ENCODE peak calls at places on chromosomes 11 and 22, in ten cellular contexts. H is dermis blood vessel endothelial cell, J is activated T-cell treated with anti-CD3 and anti-CD28 coated beads for 1 hour, W is kidney glomerular epithelial cell, E is astrocyte of the spinal cord, M is fibroblast of villous mesenchyme, K is NCI-H146, L is EL, X is foreskin keratinocyte, B is lower leg skin. C is an unnamed sample.

GRCh38 chr22:45225732-45226560 is 14.7 kb downstream of the KIAA0930 start:
- DNase-seq in E (no peak), M (peak), H (no peak), X (no peak), W (no peak), B (peak), L (no peak), K (no peak), J (no peak), C (peak)

GRCh38 chr11:112247198-112247597 is 13.5 kb downstream of the PLET1 start:
- DNase-seq in W (no peak), K (no peak), M (no peak), J (no peak), E (peak), B (no peak), H (no peak), X (no peak), L (no peak), C (peak)

GRCh38 chr22:40674274-40674673 is 5.0 kb upstream of the MCHR1 start:
- DNase-seq in M (no peak), K (no peak), B (no peak), E (no peak), W (no peak), L (no peak), J (no peak), H (no peak), X (no peak), C (no peak)

GRCh38 chr11:24437123-24437522 is 59.7 kb upstream of the LUZP2 start:
- DNase-seq in J (no peak), W (no peak), X (no peak), L (no peak), H (no peak), E (no peak), M (no peak), K (no peak), B (no peak), C (no peak)

GRCh38 chr22:36081023-36081431 is 52.4 kb upstream of the RBFOX2 start:
- DNase-seq in L (peak), X (no peak), J (no peak), B (peak), W (peak), M (peak), K (no peak), E (peak), H (no peak), C (peak)

GRCh38 chr11:13336246-13336873 is 58.8 kb downstream of the BMAL1 start:
- DNase-seq in X (no peak), W (peak), H (no peak), B (no peak), J (no peak), M (no peak), K (no peak), E (peak), L (no peak), C (no peak)

GRCh38 chr11:126408496-126408895 is 53.0 kb downstream of the ST3GAL4 start:
- DNase-seq in K (no peak), M (no peak), B (no peak), J (no peak), L (no peak), X (no peak), W (no peak), E (no peak), H (no peak), C (no peak)

GRCh38 chr11:44128729-44129128 is 33.3 kb downstream of the EXT2 start:
- DNase-seq in E (no peak), L (no peak), X (no peak), K (no peak), J (no peak), B (no peak), M (no peak), H (no peak), W (no peak), C (no peak)

GRCh38 chr11:132576706-132577105 is 955.6 kb downstream of the OPCML start:
- DNase-seq in M (peak), K (no peak), J (no peak), B (no peak), W (peak), H (no peak), E (peak), X (no peak), L (peak), C (peak)

GRCh38 chr11:66581261-66581660 is 11.6 kb downstream of the CCDC87 start:
- DNase-seq in L (no peak), K (no peak), M (no peak), H (no peak), W (no peak), B (no peak), J (no peak), X (no peak), E (no peak), C (no peak)

GRCh38 chr11:61917357-61918109 is at the start of gene RAB3IL1:
- DNase-seq in B (peak), X (no peak), E (no peak), K (peak), H (peak), J (no peak), L (peak), M (peak), W (no peak), C (no peak)

GRCh38 chr11:73961321-73961720 is 10.5 kb downstream of the DNAJB13 start:
- DNase-seq in E (no peak), K (no peak), H (no peak), X (no peak), L (peak), W (peak), J (no peak), M (no peak), B (no peak), C (peak)

GRCh38 chr11:2797741-2798361 is 87.7 kb downstream of the CDKN1C start:
- DNase-seq in X (no peak), W (no peak), H (no peak), E (no peak), L (no peak), M (no peak), B (no peak), K (no peak), J (no peak), C (no peak)

GRCh38 chr11:102171101-102171500 is 60.9 kb downstream of the YAP1 start:
- DNase-seq in L (peak), H (no peak), B (no peak), X (no peak), E (peak), W (no peak), K (no peak), J (no peak), M (peak), C (peak)

GRCh38 chr11:122791836-122792235 is 46.5 kb upstream of the CRTAM start:
- DNase-seq in M (peak), B (no peak), K (no peak), X (no peak), L (peak), H (peak), E (peak), W (no peak), J (no peak), C (peak)

GRCh38 chr22:24030186-24030702 is 19.1 kb downstream of the CABIN1 start:
- DNase-seq in E (no peak), B (no peak), M (no peak), H (no peak), J (no peak), K (peak), W (no peak), L (no peak), X (no peak), C (no peak)

GRCh38 chr11:73271936-73272679 is at the start of gene P2RY6:
- DNase-seq in H (peak), B (no peak), M (peak), J (no peak), L (peak), W (no peak), K (peak), X (peak), E (peak), C (peak)

GRCh38 chr22:23216331-23217170 is 36.2 kb downstream of the BCR start:
- DNase-seq in E (no peak), H (peak), M (no peak), L (no peak), J (peak), K (no peak), W (no peak), B (no peak), X (no peak), C (no peak)

GRCh38 chr11:117226388-117227385 is 5.2 kb downstream of the PCSK7 start:
- DNase-seq in H (peak), B (no peak), E (peak), J (no peak), X (no peak), M (peak), K (peak), W (peak), L (peak), C (peak)

GRCh38 chr11:100328626-100329340 is 358.3 kb upstream of the ARHGAP42 start:
- DNase-seq in J (no peak), W (no peak), L (peak), E (no peak), H (no peak), X (peak), B (no peak), K (no peak), M (peak), C (no peak)

GRCh38 chr11:63020671-63021255 is 5.1 kb upstream of the SLC22A8 start:
- DNase-seq in X (no peak), M (no peak), B (no peak), J (no peak), H (peak), E (no peak), K (no peak), L (peak), W (no peak), C (no peak)

GRCh38 chr22:28116261-28116673 is 197.2 kb upstream of the PITPNB start:
- DNase-seq in K (no peak), E (peak), L (peak), W (peak), H (peak), M (peak), X (peak), J (no peak), B (peak), C (peak)

GRCh38 chr11:111162306-111162705 is 83.2 kb upstream of the POU2AF2 start:
- DNase-seq in K (no peak), J (no peak), X (no peak), H (no peak), E (peak), W (no peak), M (peak), L (no peak), B (no peak), C (peak)

GRCh38 chr11:6618117-6619020 is 853 bp downstream of the TPP1 start:
- DNase-seq in W (peak), X (peak), E (peak), M (peak), L (peak), J (peak), H (peak), K (no peak), B (peak), C (peak)

C was measured in foreskin fibroblast.